ENCODE peak calls at places on chromosomes 13 and 19, in five cellular contexts. K is GM10248, N is heart right ventricle, H is HFFc6, C is left ventricle myocardium inferior. Z is an unnamed sample.

GRCh38 chr19:17943284-17944221 is 10.7 kb downstream of the CCDC124 start:
- DNase-seq in C (peak), K (no peak), N (no peak), H (no peak), Z (no peak)

GRCh38 chr13:38394777-38395504 is 45.3 kb downstream of the UFM1 start:
- DNase-seq in C (no peak), N (no peak), H (peak), K (no peak), Z (no peak)

GRCh38 chr13:45393941-45394570 is 24.1 kb downstream of the SLC25A30 start:
- DNase-seq in K (peak), H (peak), N (peak), C (no peak), Z (peak)

GRCh38 chr13:91112191-91112579 is 235.3 kb upstream of the MIR17HG start:
- DNase-seq in C (no peak), N (no peak), K (no peak), H (no peak), Z (no peak)

GRCh38 chr19:40907968-40908735 is 26.1 kb upstream of the CYP2A7 start:
- DNase-seq in K (no peak), H (no peak), C (no peak), N (peak), Z (no peak)

GRCh38 chr13:26037302-26037701 is 14.5 kb downstream of the SHISA2 start:
- DNase-seq in N (no peak), H (no peak), C (no peak), K (no peak), Z (no peak)

GRCh38 chr19:41993612-41994483 is at the start of gene ATP1A3:
- DNase-seq in N (peak), H (peak), K (peak), C (peak), Z (peak)

GRCh38 chr13:31627097-31627496 is 112.2 kb upstream of the RXFP2 start:
- DNase-seq in C (no peak), K (no peak), H (peak), N (no peak), Z (no peak)

GRCh38 chr19:38665950-38666661 is 18.7 kb downstream of the ACTN4 start:
- DNase-seq in C (peak), H (peak), K (no peak), N (peak), Z (no peak)

GRCh38 chr19:57317503-57317902 is 2.8 kb upstream of the ZNF543 start:
- DNase-seq in N (no peak), K (no peak), C (no peak), H (no peak), Z (no peak)
- TF ChIP-seq CTCF in N (no peak), K (no peak), C (no peak), H (no peak), Z (no peak)

DNA sequence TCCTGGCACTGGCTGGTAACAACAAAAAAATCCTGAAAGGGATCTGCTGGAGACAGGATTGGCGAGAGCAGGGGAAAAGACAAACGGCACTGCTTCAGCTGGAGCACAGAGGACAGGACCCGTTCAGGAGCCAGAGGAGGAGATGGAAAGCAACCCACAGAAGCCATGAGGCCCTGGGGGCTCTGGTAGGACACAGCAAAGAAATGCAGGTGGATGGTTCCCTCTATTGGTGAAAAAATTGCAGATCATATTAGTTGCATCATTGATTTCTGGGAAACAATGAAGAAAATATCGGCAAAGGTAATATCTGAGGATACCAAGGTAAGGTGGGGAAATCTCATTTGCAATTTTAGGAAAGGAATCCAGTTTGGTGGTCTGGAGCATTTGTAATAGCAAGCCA is 25.7 kb upstream of the TPP2 start:
- DNase-seq in H (no peak), K (no peak), C (no peak), N (no peak), Z (no peak)
- TF ChIP-seq CTCF in H (peak), K (no peak), C (no peak), N (no peak), Z (no peak)

GRCh38 chr19:54480048-54480447 is 7.0 kb upstream of the CDC42EP5 start:
- DNase-seq in K (no peak), H (no peak), N (no peak), C (no peak), Z (no peak)

GRCh38 chr19:54475706-54476105 is 2.6 kb upstream of the CDC42EP5 start:
- DNase-seq in N (no peak), H (no peak), C (no peak), K (no peak), Z (no peak)

GRCh38 chr19:54473983-54474382 is 887 bp upstream of the CDC42EP5 start:
- DNase-seq in H (no peak), K (no peak), C (no peak), N (no peak), Z (no peak)

GRCh38 chr19:54478677-54479266 is 5.7 kb upstream of the CDC42EP5 start:
- DNase-seq in H (no peak), N (no peak), C (no peak), K (peak), Z (peak)

DNA sequence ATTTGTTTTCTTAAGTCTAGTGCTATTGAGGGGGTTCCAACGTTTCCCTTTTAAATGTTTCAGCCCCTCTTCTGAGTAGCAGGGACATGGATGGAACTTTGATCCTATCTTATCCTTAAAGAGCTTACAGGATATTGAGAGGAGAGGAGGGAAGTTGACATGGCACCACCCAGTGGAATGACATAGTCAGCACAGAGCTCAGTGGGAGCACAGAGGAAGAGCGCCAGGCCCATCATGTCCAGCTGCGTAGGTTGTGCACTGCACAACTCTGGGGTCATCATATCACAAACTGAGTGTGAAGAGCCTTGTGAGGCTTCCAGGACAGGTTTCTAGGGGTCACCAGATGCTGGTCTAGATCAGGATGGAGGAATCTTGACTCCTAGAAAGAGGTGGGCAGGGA is 4.6 kb upstream of the CDC42EP5 start:
- DNase-seq in N (no peak), K (no peak), H (no peak), C (no peak), Z (no peak)
- TF ChIP-seq CTCF in N (peak), K (peak), H (peak), C (no peak), Z (no peak)

GRCh38 chr19:56069642-56070041 is 51.5 kb downstream of the ZNF787 start:
- DNase-seq in K (no peak), N (no peak), H (no peak), C (no peak), Z (no peak)
- TF ChIP-seq CTCF in K (no peak), N (no peak), H (no peak), C (no peak), Z (no peak)

GRCh38 chr13:99605417-99606321 is 104.4 kb downstream of the TM9SF2 start:
- DNase-seq in H (no peak), K (peak), C (peak), N (peak), Z (peak)
- TF ChIP-seq CTCF in H (peak), K (peak), C (peak), N (peak), Z (no peak)

GRCh38 chr19:45506991-45507863 is at the start of gene VASP:
- DNase-seq in K (peak), H (peak), N (peak), C (peak), Z (peak)
- TF ChIP-seq CTCF in K (no peak), H (no peak), N (no peak), C (no peak), Z (no peak)

DNA sequence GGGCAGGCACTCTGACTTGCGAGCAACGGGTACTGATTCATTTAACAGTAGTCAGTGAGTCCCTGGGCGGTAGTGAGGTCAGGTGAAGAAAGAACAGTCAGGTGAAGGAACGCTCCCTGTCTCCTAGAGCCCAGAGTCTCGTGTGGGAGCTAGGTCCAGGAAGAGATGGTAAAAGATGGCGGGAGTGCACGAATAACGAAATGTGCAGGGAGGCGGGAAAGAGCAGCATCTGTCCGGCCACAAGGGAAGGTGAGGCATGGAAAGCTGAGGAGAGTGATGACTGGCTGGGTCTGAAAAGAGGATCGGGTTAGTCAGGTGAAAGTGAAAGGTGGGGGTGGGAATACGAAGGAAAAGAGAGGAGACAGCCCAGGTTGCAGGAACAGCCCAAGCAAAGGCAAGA is 63.9 kb upstream of the SLC15A1 start:
- DNase-seq in K (no peak), C (no peak), H (no peak), N (no peak), Z (no peak)
- TF ChIP-seq CTCF in K (no peak), C (no peak), H (no peak), N (no peak), Z (no peak)

DNA sequence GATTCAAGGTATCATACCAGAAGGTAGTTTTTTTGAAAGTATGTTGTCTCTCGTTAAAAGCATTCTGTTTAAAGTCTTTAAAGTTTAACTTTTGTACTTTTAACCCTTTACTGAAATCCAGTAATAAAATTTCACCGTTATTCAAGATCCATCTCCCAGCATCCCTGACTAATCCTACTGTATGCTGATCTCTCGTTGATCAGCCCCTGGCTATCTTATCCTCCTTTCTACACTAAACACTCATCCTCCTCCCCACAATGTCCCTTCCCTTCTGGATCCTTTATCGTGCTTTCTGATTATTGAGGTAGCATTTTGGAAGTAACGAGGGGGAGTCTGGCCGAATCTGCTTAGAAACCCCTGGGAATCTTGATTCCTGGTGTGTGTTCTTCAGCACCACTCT is 1.3 kb downstream of the TPP2 start:
- DNase-seq in N (no peak), C (no peak), K (no peak), H (no peak), Z (no peak)
- TF ChIP-seq CTCF in N (no peak), C (no peak), K (no peak), H (no peak), Z (no peak)

Z was measured in GM20000.